ENCODE peak calls at places on chromosome 22, in seven cellular contexts. J, O, H, X, U, Q and Y are unnamed samples.

GRCh38 chr22:39396156-39396796 is 3.3 kb upstream of the TAB1 start:
- DNase-seq in J (no peak), O (no peak), H (no peak), X (no peak), U (no peak), Q (no peak), Y (no peak)

GRCh38 chr22:20430101-20430640 is 7.5 kb downstream of the SCARF2 start:
- DNase-seq in Q (peak), J (no peak), H (no peak), X (no peak), U (no peak), O (no peak), Y (peak)

GRCh38 chr22:17922925-17923898 is 101.1 kb downstream of the MICAL3 start:
- DNase-seq in H (peak), J (no peak), O (no peak), U (no peak), Q (no peak), X (no peak), Y (no peak)

GRCh38 chr22:30754971-30755759 is 60.5 kb downstream of the OSBP2 start:
- DNase-seq in Q (peak), X (peak), O (peak), U (peak), J (peak), H (peak), Y (peak)

GRCh38 chr22:26648011-26648497 is 9.3 kb upstream of the MIAT start:
- DNase-seq in H (no peak), U (peak), X (peak), Q (no peak), O (no peak), J (peak), Y (no peak)

GRCh38 chr22:33114570-33114969 is 56.4 kb upstream of the SYN3 start:
- DNase-seq in X (no peak), J (no peak), U (no peak), Q (no peak), H (no peak), O (no peak), Y (no peak)

GRCh38 chr22:39714321-39714720 is 143.8 kb downstream of the CACNA1I start:
- DNase-seq in O (no peak), H (no peak), Q (no peak), U (no peak), X (no peak), J (no peak), Y (no peak)

GRCh38 chr22:23237201-23237798 is 57.0 kb downstream of the BCR start:
- DNase-seq in J (peak), X (peak), H (no peak), O (no peak), Q (no peak), U (peak), Y (no peak)

GRCh38 chr22:25880524-25880923 is 138.5 kb downstream of the MYO18B start:
- DNase-seq in O (no peak), X (peak), J (no peak), Q (peak), U (no peak), H (peak), Y (peak)

DNA sequence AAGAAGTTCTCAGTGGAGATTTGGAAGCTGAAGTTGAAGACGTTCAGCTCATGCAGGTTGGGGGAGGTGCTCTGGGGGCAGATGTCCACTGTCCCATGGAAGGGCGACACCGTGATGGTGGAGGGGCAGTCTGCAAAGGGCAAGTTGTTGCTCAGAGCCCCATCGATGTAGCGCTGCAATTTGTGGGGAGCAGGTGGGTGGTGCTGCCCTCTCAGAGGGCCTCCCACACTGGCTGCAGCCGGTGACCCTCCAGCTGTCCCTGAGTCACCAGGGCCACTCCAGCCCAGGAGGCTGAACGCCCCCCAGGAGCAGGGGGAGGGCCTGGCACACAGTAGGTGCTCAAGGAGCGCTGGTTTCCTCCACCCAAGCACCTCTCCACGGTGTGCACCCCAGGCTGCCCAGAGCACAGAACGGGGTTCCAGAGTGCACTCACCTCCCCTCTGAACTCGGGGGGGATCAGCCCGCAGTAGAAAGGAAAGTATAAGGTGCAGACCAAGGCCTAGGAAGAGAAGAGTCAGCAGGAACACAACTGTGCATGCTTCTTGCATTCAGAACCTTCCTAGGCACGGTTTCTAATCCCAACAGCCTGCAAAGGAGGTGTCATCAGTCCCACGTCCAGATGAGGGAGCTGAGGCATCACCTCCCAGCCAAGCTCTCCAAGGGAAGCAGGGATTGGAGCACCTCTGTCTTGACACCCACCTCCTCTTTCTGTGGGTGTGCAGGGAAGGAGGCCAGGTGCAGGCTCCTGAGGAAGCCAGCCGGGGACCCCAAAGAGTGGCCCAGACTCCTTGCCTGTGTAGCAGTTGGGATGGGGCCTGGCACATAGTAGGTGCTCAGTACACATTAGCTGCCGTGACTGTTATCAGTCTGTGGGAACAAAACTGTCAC is 2.2 kb downstream of the PNPLA5 start:
- DNase-seq in X (peak), Q (no peak), O (no peak), H (no peak), U (no peak), J (no peak), Y (no peak)
- TF ChIP-seq CTCF in X (peak), Q (no peak), O (peak), H (no peak), U (no peak), J (no peak), Y (no peak)

GRCh38 chr22:47213571-47214230 is 451.3 kb downstream of the TBC1D22A start:
- DNase-seq in U (no peak), J (peak), X (peak), H (peak), O (peak), Q (peak), Y (peak)
- TF ChIP-seq CTCF in U (no peak), J (peak), X (peak), H (peak), O (peak), Q (peak), Y (peak)

GRCh38 chr22:21672107-21672629 is 6.4 kb downstream of the PPIL2 start:
- DNase-seq in O (no peak), J (no peak), X (no peak), H (no peak), Q (no peak), U (no peak), Y (peak)
- TF ChIP-seq CTCF in O (no peak), J (no peak), X (peak), H (no peak), Q (no peak), U (no peak), Y (no peak)

DNA sequence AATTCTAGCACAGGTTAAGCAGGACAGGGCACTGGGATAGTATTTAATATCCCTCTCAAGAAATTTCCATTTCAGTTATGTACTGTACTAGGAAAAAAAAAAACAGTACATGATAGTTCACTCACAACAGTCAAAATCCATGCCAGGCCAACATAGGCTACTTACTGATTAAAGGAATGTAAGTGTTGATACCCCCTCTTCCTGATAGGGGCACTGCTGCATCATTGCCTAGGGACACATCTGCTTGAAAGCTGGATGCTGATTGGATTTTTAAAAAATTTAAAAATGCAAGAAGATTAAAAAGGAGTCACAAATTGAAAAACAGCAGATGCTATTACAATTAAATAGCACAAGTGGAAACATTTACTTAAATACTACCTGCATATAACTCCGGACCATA is 43.4 kb downstream of the APOL5 start:
- DNase-seq in J (no peak), X (peak), H (peak), Q (no peak), O (peak), U (no peak), Y (no peak)
- TF ChIP-seq CTCF in J (peak), X (peak), H (no peak), Q (peak), O (peak), U (no peak), Y (no peak)

GRCh38 chr22:46390652-46391301 is 55.3 kb downstream of the TRMU start:
- DNase-seq in H (peak), O (no peak), U (no peak), J (no peak), Q (no peak), X (no peak), Y (no peak)
- TF ChIP-seq CTCF in H (peak), O (no peak), U (no peak), J (no peak), Q (no peak), X (peak), Y (no peak)

GRCh38 chr22:45317551-45318167 is 7.9 kb downstream of the FAM118A start:
- DNase-seq in H (peak), J (peak), O (no peak), Q (no peak), X (peak), U (peak), Y (no peak)
- TF ChIP-seq CTCF in H (peak), J (no peak), O (peak), Q (no peak), X (peak), U (no peak), Y (no peak)

GRCh38 chr22:42895087-42895486 is 38.0 kb upstream of the ARFGAP3 start:
- DNase-seq in H (no peak), Q (peak), O (no peak), J (no peak), X (no peak), U (no peak), Y (peak)
- TF ChIP-seq CTCF in H (no peak), Q (no peak), O (no peak), J (no peak), X (no peak), U (no peak), Y (no peak)

DNA sequence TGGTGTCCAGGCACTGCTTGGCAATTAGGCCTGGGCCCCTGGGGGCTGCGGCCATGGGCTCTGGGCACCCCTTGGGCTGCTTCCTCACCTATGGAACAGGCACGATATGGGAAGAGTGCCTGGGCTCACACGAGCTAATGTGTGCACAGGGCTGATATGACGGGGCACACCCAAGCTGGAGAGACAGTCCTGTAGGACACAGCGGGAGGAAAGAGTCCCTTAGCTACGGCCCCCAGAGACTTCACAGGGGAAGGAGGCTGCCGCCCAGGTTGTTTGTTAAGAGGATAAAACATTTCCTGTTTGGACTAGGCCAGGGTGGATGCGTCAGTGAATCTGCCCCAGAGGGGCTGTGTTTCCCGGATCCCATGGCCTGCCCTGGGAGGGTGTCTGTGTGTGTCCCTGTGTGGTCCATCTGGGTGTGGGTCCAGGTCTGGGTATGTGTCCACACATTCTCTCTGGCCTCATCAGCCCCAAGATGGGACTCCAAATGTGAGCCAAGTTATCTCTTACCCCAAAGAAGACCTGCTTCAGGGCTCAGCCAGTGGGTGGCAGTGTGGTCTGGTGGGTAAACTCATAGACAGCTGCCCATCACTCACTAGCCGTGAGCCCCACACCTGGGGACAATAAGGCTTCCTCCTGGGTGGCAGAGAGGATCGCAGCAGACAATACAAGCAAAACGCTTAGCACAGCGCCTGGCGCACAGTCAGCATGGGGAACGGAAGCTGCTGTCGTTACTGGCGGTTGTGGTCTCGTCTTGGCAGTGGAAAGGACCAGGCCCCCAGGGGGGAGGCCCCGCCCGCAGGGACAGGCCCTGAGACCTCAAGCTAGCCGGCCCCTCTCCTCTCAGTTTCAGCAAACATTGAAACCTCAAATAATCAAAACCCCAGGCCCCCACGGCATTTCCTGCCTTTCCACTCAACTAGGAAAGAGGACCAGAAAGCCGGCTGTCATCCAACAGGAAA is 3.2 kb upstream of the EMID1 start:
- DNase-seq in Q (peak), J (peak), O (no peak), H (peak), X (peak), U (no peak), Y (peak)
- TF ChIP-seq CTCF in Q (peak), J (no peak), O (peak), H (peak), X (peak), U (no peak), Y (peak)

DNA sequence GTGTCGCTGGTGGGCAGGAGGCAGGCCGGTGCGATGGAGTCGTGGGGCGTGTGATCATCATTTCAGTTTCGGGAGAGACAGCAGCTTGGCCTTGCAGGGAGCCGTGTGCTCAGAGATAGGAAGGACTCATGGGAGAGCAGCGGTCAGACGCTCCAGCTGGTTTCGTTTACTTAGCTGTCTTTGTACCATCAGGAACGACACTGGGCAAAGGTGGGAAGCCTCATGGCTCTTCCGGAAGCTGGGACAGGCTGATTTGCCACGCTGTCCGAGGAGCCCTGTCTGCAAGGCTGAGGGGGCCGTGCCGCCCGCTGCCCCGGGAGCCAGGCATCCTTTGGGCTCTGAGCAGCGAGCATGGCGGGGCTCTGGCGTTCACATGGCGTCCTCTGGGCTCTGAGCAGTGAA is 32.7 kb downstream of the GRAMD4 start:
- DNase-seq in Q (no peak), U (no peak), X (no peak), H (no peak), O (no peak), J (no peak), Y (no peak)
- TF ChIP-seq CTCF in Q (no peak), U (no peak), X (no peak), H (no peak), O (no peak), J (no peak), Y (no peak)